ENCODE peak calls at places on chromosomes 4 and X, in nine cellular contexts. V, W, O, T, D, E, R, I and P are unnamed samples.

GRCh38 chr4:186851291-186852077 is 127.8 kb upstream of the FAT1 start:
- DNase-seq in V (no peak), W (no peak), O (no peak), T (no peak), D (no peak), E (no peak), R (peak; percentile 31), I (no peak), P (no peak)

GRCh38 chrX:150688911-150689451 is 4.2 kb upstream of the MTMR1 start:
- DNase-seq in V (no peak), W (no peak), O (no peak), T (no peak), D (peak; percentile 60), E (peak; percentile 78), R (no peak), I (no peak), P (no peak)

GRCh38 chr4:185779520-185779919 is 32.5 kb downstream of the SORBS2 start:
- DNase-seq in V (no peak), W (peak; percentile 26), O (no peak), T (no peak), D (no peak), E (no peak), R (no peak), I (no peak), P (no peak)

GRCh38 chr4:78768447-78769177 is 7.5 kb upstream of the BMP2K start:
- DNase-seq in V (peak; percentile 49), W (no peak), O (no peak), T (no peak), D (no peak), E (peak; percentile 53), R (no peak), I (peak; percentile 81), P (no peak)

GRCh38 chrX:153398275-153398960 is 2.7 kb downstream of the PNMA6E start:
- DNase-seq in V (no peak), W (no peak), O (no peak), T (no peak), D (no peak), E (no peak), R (no peak), I (no peak), P (no peak)

GRCh38 chr4:79661196-79661595 is 253.2 kb upstream of the GK2 start:
- DNase-seq in V (no peak), W (no peak), O (no peak), T (no peak), D (no peak), E (no peak), R (no peak), I (no peak), P (no peak)

GRCh38 chrX:18377802-18378201 is 23.3 kb upstream of the SCML2 start:
- DNase-seq in V (no peak), W (no peak), O (peak; percentile 46), T (no peak), D (peak; percentile 35), E (peak; percentile 36), R (peak; percentile 39), I (peak; percentile 37), P (no peak)

GRCh38 chrX:40504801-40505605 is 75.8 kb upstream of the ATP6AP2 start:
- DNase-seq in V (no peak), W (no peak), O (no peak), T (no peak), D (peak; percentile 84), E (peak; percentile 46), R (no peak), I (no peak), P (no peak)

GRCh38 chr4:106628616-106629606 is 260.3 kb upstream of the GIMD1 start:
- DNase-seq in V (no peak), W (no peak), O (no peak), T (no peak), D (no peak), E (no peak), R (no peak), I (no peak), P (no peak)

GRCh38 chrX:131237363-131237762 is 51.7 kb downstream of the IGSF1 start:
- DNase-seq in V (no peak), W (no peak), O (no peak), T (no peak), D (no peak), E (no peak), R (no peak), I (no peak), P (no peak)

GRCh38 chrX:283115-283845 is 2.1 kb downstream of the PLCXD1 start:
- DNase-seq in V (peak; percentile 92), W (peak; percentile 88), O (peak; percentile 95), T (peak; percentile 96), D (peak; percentile 90), E (peak; percentile 86), R (peak; percentile 91), I (peak; percentile 94), P (peak; percentile 69)

GRCh38 chr4:81631958-81632439 is 160.3 kb upstream of the RASGEF1B start:
- DNase-seq in V (no peak), W (no peak), O (no peak), T (no peak), D (peak; percentile 81), E (peak; percentile 86), R (no peak), I (no peak), P (no peak)

GRCh38 chr4:136796953-136797352 is 735.3 kb downstream of the PCDH18 start:
- DNase-seq in V (no peak), W (no peak), O (no peak), T (no peak), D (no peak), E (no peak), R (no peak), I (no peak), P (no peak)

GRCh38 chr4:128322986-128323385 is 35.4 kb upstream of the PGRMC2 start:
- DNase-seq in V (no peak), W (no peak), O (no peak), T (no peak), D (peak; percentile 51), E (no peak), R (no peak), I (no peak), P (no peak)

GRCh38 chr4:6660430-6660829 is 19.9 kb downstream of the MRFAP1 start:
- DNase-seq in V (no peak), W (no peak), O (no peak), T (no peak), D (peak; percentile 27), E (no peak), R (no peak), I (no peak), P (no peak)

GRCh38 chr4:6657242-6658203 is 17.0 kb downstream of the MRFAP1 start:
- DNase-seq in V (peak; percentile 70), W (no peak), O (no peak), T (no peak), D (no peak), E (no peak), R (no peak), I (no peak), P (no peak)

GRCh38 chr4:6659897-6660296 is 19.4 kb downstream of the MRFAP1 start:
- DNase-seq in V (no peak), W (no peak), O (no peak), T (no peak), D (peak; percentile 14), E (no peak), R (no peak), I (no peak), P (no peak)

GRCh38 chr4:6658635-6659075 is 18.2 kb downstream of the MRFAP1 start:
- DNase-seq in V (peak; percentile 87), W (no peak), O (no peak), T (no peak), D (peak; percentile 72), E (peak; percentile 15), R (peak; percentile 11), I (peak; percentile 51), P (no peak)

GRCh38 chr4:6658204-6658585 is 17.7 kb downstream of the MRFAP1 start:
- DNase-seq in V (no peak), W (no peak), O (no peak), T (no peak), D (no peak), E (no peak), R (no peak), I (no peak), P (no peak)
- H3K4me3 ChIP-seq in V (no peak overlapping the region), W (no peak overlapping the region), O (no peak overlapping the region), T (peak overlapping the region; percentile 50), D (no peak overlapping the region), E (no peak overlapping the region), R (no peak overlapping the region), I (no peak overlapping the region), P (peak overlapping the region; percentile 62)

DNA sequence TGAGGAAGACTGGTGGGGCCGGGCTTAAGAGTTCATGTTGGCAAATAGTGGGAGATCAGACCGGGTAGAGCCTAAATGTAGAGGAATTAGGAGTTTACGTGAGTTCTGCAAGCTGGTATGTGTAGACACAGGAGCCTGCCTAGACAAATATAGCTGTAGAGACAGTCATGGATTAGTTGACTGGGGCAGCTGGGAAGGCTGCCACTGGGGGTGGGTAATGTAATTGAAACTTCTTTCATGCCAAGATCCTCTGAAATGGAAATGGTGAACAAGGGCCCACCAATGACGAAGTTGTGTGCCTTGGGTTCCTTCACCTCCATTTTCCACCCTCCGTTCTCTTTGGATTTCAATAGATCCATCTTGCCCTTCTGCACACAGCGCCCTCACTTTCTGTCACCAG is 11.9 kb upstream of the CAPN6 start:
- DNase-seq in V (no peak), W (no peak), O (no peak), T (no peak), D (no peak), E (no peak), R (no peak), I (no peak), P (no peak)
- H3K27me3 ChIP-seq in V (peaks cover 3% of the 10 kb centered on the region), W (peaks cover 3% of the 10 kb centered on the region), O (no peaks in the 10 kb centered on the region), T (no peaks in the 10 kb centered on the region), D (no peaks in the 10 kb centered on the region), E (no peaks in the 10 kb centered on the region), R (no peaks in the 10 kb centered on the region), I (no peaks in the 10 kb centered on the region), P (peaks cover 21% of the 10 kb centered on the region)

DNA sequence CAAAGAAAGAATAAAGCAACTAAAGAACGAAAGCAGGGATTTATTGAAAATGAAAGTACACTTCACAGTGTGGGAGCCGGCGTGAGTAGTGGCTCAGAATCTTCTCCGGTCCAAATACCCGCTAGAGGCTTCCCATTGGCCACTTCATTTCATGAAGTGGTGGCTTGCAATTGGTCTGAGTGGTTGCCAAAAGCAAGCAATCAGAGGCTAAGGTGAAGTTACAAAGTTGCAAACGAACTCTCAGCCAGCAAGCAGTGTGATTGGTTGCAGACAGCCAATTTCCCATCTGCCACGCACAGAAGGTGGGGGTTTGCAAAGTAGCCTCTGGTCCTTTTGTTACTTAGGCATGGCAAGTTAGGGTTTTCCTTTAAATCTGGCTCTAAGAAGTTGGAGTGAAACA is 6.7 kb upstream of the CLOCK start:
- DNase-seq in V (no peak), W (no peak), O (no peak), T (no peak), D (peak; percentile 67), E (peak; percentile 49), R (peak; percentile 63), I (peak; percentile 24), P (no peak)
- H3K27ac ChIP-seq in V (no peak overlapping the region), W (no peak overlapping the region), O (no peak overlapping the region), T (no peak overlapping the region), D (no peak overlapping the region), E (peak overlapping the region; percentile 60), R (no peak overlapping the region), I (no peak overlapping the region), P (no peak overlapping the region)

GRCh38 chrX:110321081-110321480 is 3.2 kb upstream of the AMMECR1 start:
- DNase-seq in V (no peak), W (no peak), O (no peak), T (no peak), D (no peak), E (no peak), R (no peak), I (no peak), P (no peak)
- H3K4me3 ChIP-seq in V (no peak overlapping the region), W (no peak overlapping the region), O (no peak overlapping the region), T (no peak overlapping the region), D (no peak overlapping the region), E (no peak overlapping the region), R (no peak overlapping the region), I (no peak overlapping the region), P (no peak overlapping the region)